ENCODE peak calls at places on chromosomes 2 and 18, in four cellular contexts. J, L, D and Q are unnamed samples.

GRCh38 chr2:164028764-164029534 is 293.1 kb upstream of the FIGN start:
- DNase-seq in D (peak; percentile 45), J (peak; percentile 20), L (no peak), Q (no peak)

GRCh38 chr2:39488450-39488849 is 51.4 kb upstream of the MAP4K3 start:
- DNase-seq in L (no peak), D (peak; percentile 90), J (peak; percentile 94), Q (peak; percentile 78)

GRCh38 chr2:136141510-136142154 is 23.7 kb upstream of the CXCR4 start:
- DNase-seq in L (no peak), D (no peak), J (no peak), Q (no peak)

GRCh38 chr2:189221811-189222210 is 42.2 kb upstream of the COL5A2 start:
- DNase-seq in L (no peak), D (peak; percentile 73), J (peak; percentile 87), Q (peak; percentile 94)

GRCh38 chr2:70678576-70679143 is 89.3 kb downstream of the ADD2 start:
- DNase-seq in L (no peak), D (no peak), J (no peak), Q (no peak)

GRCh38 chr2:109660046-109660860 is 46.1 kb downstream of the SOWAHC start:
- DNase-seq in J (no peak), D (no peak), L (no peak), Q (no peak)

GRCh38 chr18:40962784-40963183 is 992.2 kb upstream of the PIK3C3 start:
- DNase-seq in J (peak; percentile 58), D (no peak), L (no peak), Q (peak; percentile 45)

GRCh38 chr2:74440378-74441110 is 1.2 kb downstream of the RTKN start:
- DNase-seq in L (peak; percentile 94), D (peak; percentile 81), J (peak; percentile 83), Q (peak; percentile 82)

GRCh38 chr2:164975885-164976284 is 20.6 kb upstream of the SLC38A11 start:
- DNase-seq in L (no peak), D (no peak), J (no peak), Q (no peak)

GRCh38 chr2:160022162-160022561 is 40.3 kb downstream of the PLA2R1 start:
- DNase-seq in L (peak; percentile 31), J (peak; percentile 24), D (no peak), Q (peak; percentile 53)